ENCODE peak calls at places on chromosomes 16 and 17, in eight cellular contexts. H is uterus; O is sigmoid colon; P is tibial nerve; V is GM23338; B is PC-3; L is CD4-positive, alpha-beta memory T cell; D is psoas muscle. Z is an unnamed sample. For H3K36me3, the result is how much of the 10 kb centered on the place peaks cover.

GRCh38 chr17:75521290-75521689 is 4.2 kb upstream of the LLGL2 start:
- DNase-seq in D (no peak), B (no peak), H (no peak), P (no peak), V (no peak), L (no peak), O (no peak), Z (no peak)

GRCh38 chr16:87335306-87335967 is 18.2 kb upstream of the C16orf95 start:
- DNase-seq in H (no peak), V (no peak), L (no peak), O (no peak), D (peak), P (no peak), B (no peak), Z (no peak)

GRCh38 chr16:61150351-61150750 is 885.9 kb downstream of the CDH8 start:
- DNase-seq in V (no peak), L (no peak), D (no peak), O (no peak), H (no peak), P (no peak), B (no peak), Z (no peak)

GRCh38 chr17:77516902-77517301 is 376.1 kb downstream of the SEC14L1 start:
- DNase-seq in L (no peak), B (peak), V (no peak), D (no peak), O (no peak), H (no peak), P (no peak), Z (no peak)

GRCh38 chr16:28259091-28259780 is 33.1 kb upstream of the SBK1 start:
- DNase-seq in H (no peak), V (no peak), B (no peak), L (no peak), O (no peak), P (no peak), D (peak), Z (no peak)

GRCh38 chr17:60128171-60128859 is 21.5 kb upstream of the CA4 start:
- DNase-seq in P (no peak), V (no peak), D (no peak), B (no peak), L (no peak), O (peak), H (no peak), Z (no peak)

GRCh38 chr16:8676737-8677375 is 2.4 kb downstream of the ABAT start:
- DNase-seq in O (no peak), B (no peak), V (no peak), H (no peak), L (no peak), P (no peak), D (no peak), Z (no peak)

GRCh38 chr17:39963826-39964225 is 1.0 kb downstream of the GSDMA start:
- DNase-seq in B (peak), H (no peak), P (no peak), L (no peak), V (no peak), O (no peak), D (no peak), Z (no peak)

GRCh38 chr16:85563515-85564276 is 49.4 kb upstream of the GSE1 start:
- DNase-seq in O (peak), P (peak), H (peak), L (no peak), B (peak), V (no peak), D (peak), Z (no peak)

GRCh38 chr17:7888184-7888920 is at the start of gene CHD3:
- DNase-seq in B (peak), D (no peak), V (peak), P (no peak), O (no peak), L (peak), H (no peak), Z (no peak)

GRCh38 chr17:64020068-64020766 is at the start of gene ICAM2:
- DNase-seq in D (peak), P (peak), H (peak), L (peak), B (no peak), O (peak), V (peak), Z (no peak)

GRCh38 chr16:81478876-81479496 is 34.4 kb downstream of the CMIP start:
- DNase-seq in H (no peak), B (no peak), P (peak), L (no peak), D (peak), O (no peak), V (no peak), Z (no peak)

GRCh38 chr16:3530371-3530914 is 29.6 kb downstream of the CLUAP1 start:
- DNase-seq in O (no peak), V (no peak), H (no peak), D (no peak), L (no peak), B (peak), P (no peak), Z (no peak)

GRCh38 chr16:80986557-80986956 is 20.1 kb downstream of the CMC2 start:
- DNase-seq in V (no peak), L (no peak), H (no peak), P (no peak), O (no peak), D (no peak), B (no peak), Z (no peak)

GRCh38 chr16:81693467-81694303 is 85.4 kb upstream of the PLCG2 start:
- DNase-seq in O (peak), P (no peak), D (no peak), H (no peak), B (no peak), L (no peak), V (no peak), Z (no peak)

GRCh38 chr17:55731586-55732250 is 9.1 kb upstream of the TMEM100 start:
- DNase-seq in L (no peak), B (no peak), H (peak), O (peak), D (peak), P (peak), V (peak), Z (no peak)

GRCh38 chr17:35185849-35186248 is 8.3 kb downstream of the SLC35G3 start:
- DNase-seq in O (no peak), B (no peak), H (no peak), V (no peak), L (no peak), P (no peak), D (no peak), Z (no peak)

GRCh38 chr16:4372578-4373355 is 1.1 kb downstream of the VASN start:
- DNase-seq in P (no peak), H (peak), V (no peak), O (peak), D (no peak), B (peak), L (no peak), Z (no peak)

GRCh38 chr17:35766489-35766877 is 5.8 kb downstream of the C17orf50 start:
- DNase-seq in V (no peak), P (no peak), D (no peak), B (no peak), L (no peak), O (no peak), H (no peak), Z (no peak)

GRCh38 chr17:71764507-71764906 is 356.3 kb upstream of the SOX9 start:
- DNase-seq in H (no peak), D (peak), P (no peak), V (peak), B (peak), L (no peak), O (no peak), Z (no peak)

GRCh38 chr17:17921192-17922082 is 50.8 kb downstream of the TOM1L2 start:
- DNase-seq in P (no peak), V (peak), B (peak), O (peak), D (no peak), L (no peak), H (peak), Z (no peak)

GRCh38 chr17:80763293-80763867 is 218.7 kb downstream of the RPTOR start:
- DNase-seq in V (no peak), P (no peak), H (no peak), D (no peak), B (no peak), L (no peak), O (no peak), Z (no peak)

GRCh38 chr16:82456683-82457082 is 170.1 kb upstream of the CDH13 start:
- DNase-seq in L (peak), O (no peak), H (peak), D (peak), B (peak), P (peak), V (peak), Z (peak)

GRCh38 chr17:72657467-72658317 is 434.8 kb downstream of the SLC39A11 start:
- DNase-seq in P (no peak), B (peak), L (no peak), H (no peak), O (no peak), V (peak), D (no peak), Z (no peak)

GRCh38 chr16:70650216-70650615 is 3.9 kb downstream of the IL34 start:
- DNase-seq in P (no peak), B (no peak), H (no peak), L (no peak), O (no peak), V (no peak), D (no peak), Z (no peak)

GRCh38 chr16:86508028-86508946 is 2.0 kb upstream of the FOXF1 start:
- DNase-seq in B (no peak), H (no peak), P (no peak), V (peak), L (no peak), O (no peak), D (no peak), Z (no peak)

GRCh38 chr16:69443809-69444611 is 19.6 kb downstream of the CYB5B start:
- DNase-seq in P (peak), D (peak), V (no peak), O (peak), L (peak), H (peak), B (no peak), Z (no peak)

GRCh38 chr16:2095315-2095853 is 40.3 kb downstream of the PKD1 start:
- DNase-seq in L (no peak), P (no peak), D (no peak), H (no peak), V (no peak), B (peak), O (no peak), Z (no peak)
- H3K36me3 ChIP-seq in L (under half), P (half or more), D (under half), H (under half), V (under half), B (under half), O (half or more), Z (under half)

DNA sequence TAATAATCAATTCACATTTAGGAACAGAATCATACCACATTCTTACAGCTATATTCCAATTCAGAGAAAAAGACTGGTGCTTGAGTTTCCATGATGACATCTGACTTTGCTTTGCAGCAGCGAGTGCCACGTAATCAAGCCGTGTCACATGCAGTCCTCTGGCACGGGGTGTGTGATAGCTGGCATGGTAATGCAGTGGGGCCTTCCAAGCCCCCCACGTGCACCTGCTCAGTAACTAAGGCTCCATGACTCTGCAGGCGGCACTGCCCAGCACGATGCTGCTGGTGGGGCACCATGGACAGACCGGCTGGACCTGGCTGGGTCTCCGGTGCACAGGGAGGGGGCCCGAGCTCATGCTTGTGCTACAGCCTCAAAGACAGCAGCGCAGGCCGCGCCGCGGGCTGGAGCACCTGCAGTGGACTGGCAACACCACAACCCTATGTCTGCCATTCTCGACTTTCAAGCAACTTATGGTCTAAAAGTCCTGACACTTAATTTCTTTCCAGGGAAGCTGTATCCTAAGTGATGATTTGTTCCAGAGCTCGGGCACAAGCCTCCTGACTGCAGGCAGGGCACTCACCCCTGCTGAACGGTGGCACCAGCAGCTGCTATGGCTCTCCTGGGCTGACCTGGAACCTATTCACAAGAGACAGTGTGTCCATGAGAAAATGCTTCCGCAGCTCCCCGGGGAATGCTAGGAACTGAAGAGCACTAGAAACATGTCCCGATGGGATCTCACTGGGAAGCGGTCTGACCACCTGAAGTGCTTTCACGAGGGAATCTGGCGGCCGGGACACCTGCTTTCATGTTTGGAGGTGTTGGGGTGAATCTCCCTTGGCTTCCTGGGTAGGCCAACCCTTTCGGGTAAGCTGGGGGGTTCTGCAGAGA is 99.5 kb upstream of the DNAH17 start:
- DNase-seq in B (no peak), O (no peak), P (no peak), D (peak), L (no peak), V (no peak), H (no peak), Z (no peak)
- H3K36me3 ChIP-seq in B (under half), O (under half), P (half or more), D (under half), L (half or more), V (under half), H (under half), Z (under half)

GRCh38 chr17:78675316-78675616 is 98.1 kb upstream of the DNAH17 start:
- DNase-seq in B (no peak), P (no peak), O (no peak), L (no peak), D (no peak), H (no peak), V (no peak), Z (no peak)

GRCh38 chr17:78674156-78674555 is 97.0 kb upstream of the DNAH17 start:
- DNase-seq in L (no peak), V (no peak), B (no peak), P (no peak), D (no peak), H (no peak), O (no peak), Z (no peak)

GRCh38 chr17:78675836-78676235 is 98.6 kb upstream of the DNAH17 start:
- DNase-seq in B (no peak), L (no peak), D (no peak), H (no peak), V (no peak), P (no peak), O (no peak), Z (no peak)

GRCh38 chr17:78673395-78673794 is 96.2 kb upstream of the DNAH17 start:
- DNase-seq in H (no peak), D (no peak), P (no peak), L (no peak), B (no peak), V (no peak), O (no peak), Z (no peak)

GRCh38 chr17:78674595-78675315 is 97.6 kb upstream of the DNAH17 start:
- DNase-seq in D (no peak), B (no peak), V (peak), P (no peak), L (no peak), H (no peak), O (no peak), Z (no peak)
- H3K36me3 ChIP-seq in D (under half), B (under half), V (under half), P (half or more), L (half or more), H (under half), O (under half), Z (under half)

GRCh38 chr17:3675886-3676285 is 7.3 kb downstream of the EMC6 start:
- DNase-seq in D (no peak), P (no peak), H (no peak), B (no peak), O (no peak), V (no peak), L (no peak), Z (no peak)
- H3K36me3 ChIP-seq in D (under half), P (under half), H (under half), B (under half), O (under half), V (under half), L (under half), Z (under half)

DNA sequence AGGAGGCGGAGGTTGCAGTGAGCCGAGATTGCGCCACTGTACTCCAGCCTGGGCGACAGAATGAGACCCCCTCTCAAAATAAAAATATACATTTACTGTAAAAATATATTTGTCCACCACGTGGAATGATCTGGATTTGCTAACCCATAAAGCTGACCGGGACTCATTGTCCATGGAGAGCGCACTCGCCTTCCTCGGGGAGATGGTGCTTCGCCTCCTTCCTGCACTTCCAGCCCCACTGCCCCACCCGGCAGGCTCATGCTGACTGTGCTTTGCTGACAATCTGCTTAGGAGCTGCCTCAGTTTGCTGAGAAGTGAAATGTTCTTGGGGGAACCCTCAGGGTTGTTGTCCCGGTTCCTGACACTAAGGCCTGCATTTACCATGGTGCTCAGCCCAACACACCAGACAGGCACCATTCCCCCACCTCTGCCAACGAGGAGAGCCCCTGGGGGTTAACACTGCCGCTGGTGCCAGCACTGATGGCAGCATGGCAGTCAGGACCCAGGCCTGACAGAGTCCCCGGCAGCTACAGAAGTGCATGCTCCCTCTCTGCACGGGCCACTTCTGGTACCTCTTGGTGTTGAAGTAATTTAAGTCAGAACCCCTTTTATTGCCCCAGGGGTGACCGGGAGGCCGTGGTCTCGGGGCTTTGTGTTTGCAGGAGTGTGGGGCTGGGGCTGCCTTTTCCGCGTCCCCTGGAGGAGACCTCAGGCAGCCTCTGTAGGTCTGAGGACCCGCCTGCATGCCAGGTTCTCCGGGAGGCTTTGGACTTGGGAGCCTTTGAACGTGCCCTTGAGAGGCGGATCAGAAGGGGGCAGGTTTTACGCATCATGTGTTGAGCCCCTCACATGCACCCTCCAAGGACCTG is 2.5 kb downstream of the NUBP2 start:
- DNase-seq in H (no peak), P (no peak), B (no peak), V (no peak), L (no peak), D (peak), O (no peak), Z (no peak)
- H3K36me3 ChIP-seq in H (under half), P (half or more), B (under half), V (under half), L (under half), D (under half), O (under half), Z (under half)

GRCh38 chr17:2089021-2089422 is 34.1 kb downstream of the HIC1 start:
- DNase-seq in V (no peak), P (no peak), H (peak), D (peak), B (no peak), L (no peak), O (no peak), Z (no peak)
- H3K36me3 ChIP-seq in V (under half), P (under half), H (under half), D (under half), B (under half), L (under half), O (under half), Z (under half)

GRCh38 chr17:74211141-74211928 is 2.0 kb upstream of the TTYH2 start:
- DNase-seq in P (no peak), V (peak), D (no peak), H (no peak), O (no peak), B (peak), L (no peak), Z (no peak)
- H3K36me3 ChIP-seq in P (under half), V (under half), D (under half), H (under half), O (under half), B (under half), L (under half), Z (half or more)

GRCh38 chr17:67415291-67415690 is 38.2 kb downstream of the PITPNC1 start:
- DNase-seq in L (no peak), O (no peak), D (no peak), V (no peak), B (no peak), H (no peak), P (no peak), Z (no peak)
- H3K36me3 ChIP-seq in L (under half), O (under half), D (under half), V (under half), B (under half), H (under half), P (under half), Z (under half)